ENCODE peak calls at places on chromosome 7, in six cellular contexts. One of them, this sample, is unnamed.

GRCh38 chr7:148492157-148492860 is 98.3 kb upstream of the C7orf33 start:
- DNase-seq in fibroblast of gingiva: no peak
- DNase-seq in stimulated activated CD8-positive, alpha-beta memory T cell treated with anti-CD3 and anti-CD28 coated beads, Interleukin-4, amount 100 ng/mL, for 48 hours: no peak
- DNase-seq in stimulated activated CD4-positive, alpha-beta T cell treated with anti-CD3 and anti-CD28 coated beads, Interleukin-2, amount 100 ng/mL, for 48 hours: no peak
- DNase-seq in NCI-H345: no peak
- DNase-seq in CD4-positive, alpha-beta memory T cell: no peak
- DNase-seq in this sample: no peak

GRCh38 chr7:28130277-28130676 is 50.3 kb downstream of the JAZF1 start:
- DNase-seq in fibroblast of gingiva: peak; percentile 68
- DNase-seq in stimulated activated CD8-positive, alpha-beta memory T cell treated with anti-CD3 and anti-CD28 coated beads, Interleukin-4, amount 100 ng/mL, for 48 hours: no peak
- DNase-seq in stimulated activated CD4-positive, alpha-beta T cell treated with anti-CD3 and anti-CD28 coated beads, Interleukin-2, amount 100 ng/mL, for 48 hours: no peak
- DNase-seq in NCI-H345: no peak
- DNase-seq in CD4-positive, alpha-beta memory T cell: no peak
- DNase-seq in this sample: no peak

GRCh38 chr7:119733480-119733879 is 539.5 kb upstream of the KCND2 start:
- DNase-seq in fibroblast of gingiva: no peak
- DNase-seq in stimulated activated CD8-positive, alpha-beta memory T cell treated with anti-CD3 and anti-CD28 coated beads, Interleukin-4, amount 100 ng/mL, for 48 hours: no peak
- DNase-seq in stimulated activated CD4-positive, alpha-beta T cell treated with anti-CD3 and anti-CD28 coated beads, Interleukin-2, amount 100 ng/mL, for 48 hours: no peak
- DNase-seq in NCI-H345: no peak
- DNase-seq in CD4-positive, alpha-beta memory T cell: no peak
- DNase-seq in this sample: no peak

GRCh38 chr7:55493416-55493815 is 78.9 kb downstream of the VOPP1 start:
- DNase-seq in fibroblast of gingiva: no peak
- DNase-seq in stimulated activated CD8-positive, alpha-beta memory T cell treated with anti-CD3 and anti-CD28 coated beads, Interleukin-4, amount 100 ng/mL, for 48 hours: no peak
- DNase-seq in stimulated activated CD4-positive, alpha-beta T cell treated with anti-CD3 and anti-CD28 coated beads, Interleukin-2, amount 100 ng/mL, for 48 hours: no peak
- DNase-seq in NCI-H345: no peak
- DNase-seq in CD4-positive, alpha-beta memory T cell: no peak
- DNase-seq in this sample: no peak

GRCh38 chr7:73699370-73700069 is 16.1 kb downstream of the BUD23 start:
- DNase-seq in fibroblast of gingiva: no peak
- DNase-seq in stimulated activated CD8-positive, alpha-beta memory T cell treated with anti-CD3 and anti-CD28 coated beads, Interleukin-4, amount 100 ng/mL, for 48 hours: no peak
- DNase-seq in stimulated activated CD4-positive, alpha-beta T cell treated with anti-CD3 and anti-CD28 coated beads, Interleukin-2, amount 100 ng/mL, for 48 hours: no peak
- DNase-seq in NCI-H345: no peak
- DNase-seq in CD4-positive, alpha-beta memory T cell: no peak
- DNase-seq in this sample: no peak

GRCh38 chr7:84144480-84144879 is 50.1 kb downstream of the SEMA3A start:
- DNase-seq in fibroblast of gingiva: peak; percentile 10
- DNase-seq in stimulated activated CD8-positive, alpha-beta memory T cell treated with anti-CD3 and anti-CD28 coated beads, Interleukin-4, amount 100 ng/mL, for 48 hours: no peak
- DNase-seq in stimulated activated CD4-positive, alpha-beta T cell treated with anti-CD3 and anti-CD28 coated beads, Interleukin-2, amount 100 ng/mL, for 48 hours: no peak
- DNase-seq in NCI-H345: no peak
- DNase-seq in CD4-positive, alpha-beta memory T cell: no peak
- DNase-seq in this sample: no peak

GRCh38 chr7:31058122-31058521 is 6.0 kb downstream of the ADCYAP1R1 start:
- DNase-seq in fibroblast of gingiva: no peak
- DNase-seq in stimulated activated CD8-positive, alpha-beta memory T cell treated with anti-CD3 and anti-CD28 coated beads, Interleukin-4, amount 100 ng/mL, for 48 hours: no peak
- DNase-seq in stimulated activated CD4-positive, alpha-beta T cell treated with anti-CD3 and anti-CD28 coated beads, Interleukin-2, amount 100 ng/mL, for 48 hours: no peak
- DNase-seq in NCI-H345: no peak
- DNase-seq in CD4-positive, alpha-beta memory T cell: no peak
- DNase-seq in this sample: no peak

GRCh38 chr7:102432476-102433318 is 678 bp upstream of the ORAI2 start:
- DNase-seq in fibroblast of gingiva: no peak
- DNase-seq in stimulated activated CD8-positive, alpha-beta memory T cell treated with anti-CD3 and anti-CD28 coated beads, Interleukin-4, amount 100 ng/mL, for 48 hours: peak; percentile 39
- DNase-seq in stimulated activated CD4-positive, alpha-beta T cell treated with anti-CD3 and anti-CD28 coated beads, Interleukin-2, amount 100 ng/mL, for 48 hours: no peak
- DNase-seq in NCI-H345: no peak
- DNase-seq in CD4-positive, alpha-beta memory T cell: peak; percentile 25
- DNase-seq in this sample: no peak

GRCh38 chr7:145957160-145957890 is 159.3 kb upstream of the CNTNAP2 start:
- DNase-seq in fibroblast of gingiva: peak; percentile 67
- DNase-seq in stimulated activated CD8-positive, alpha-beta memory T cell treated with anti-CD3 and anti-CD28 coated beads, Interleukin-4, amount 100 ng/mL, for 48 hours: no peak
- DNase-seq in stimulated activated CD4-positive, alpha-beta T cell treated with anti-CD3 and anti-CD28 coated beads, Interleukin-2, amount 100 ng/mL, for 48 hours: no peak
- DNase-seq in NCI-H345: no peak
- DNase-seq in CD4-positive, alpha-beta memory T cell: no peak
- DNase-seq in this sample: no peak

GRCh38 chr7:148242271-148242801 is 348.2 kb upstream of the C7orf33 start:
- DNase-seq in fibroblast of gingiva: peak; percentile 10
- DNase-seq in stimulated activated CD8-positive, alpha-beta memory T cell treated with anti-CD3 and anti-CD28 coated beads, Interleukin-4, amount 100 ng/mL, for 48 hours: no peak
- DNase-seq in stimulated activated CD4-positive, alpha-beta T cell treated with anti-CD3 and anti-CD28 coated beads, Interleukin-2, amount 100 ng/mL, for 48 hours: no peak
- DNase-seq in NCI-H345: peak; percentile 48
- DNase-seq in CD4-positive, alpha-beta memory T cell: no peak
- DNase-seq in this sample: no peak

GRCh38 chr7:143492043-143492471 is 14.4 kb downstream of the TAS2R41 start:
- DNase-seq in fibroblast of gingiva: peak; percentile 65
- DNase-seq in stimulated activated CD8-positive, alpha-beta memory T cell treated with anti-CD3 and anti-CD28 coated beads, Interleukin-4, amount 100 ng/mL, for 48 hours: no peak
- DNase-seq in stimulated activated CD4-positive, alpha-beta T cell treated with anti-CD3 and anti-CD28 coated beads, Interleukin-2, amount 100 ng/mL, for 48 hours: no peak
- DNase-seq in NCI-H345: no peak
- DNase-seq in CD4-positive, alpha-beta memory T cell: no peak
- DNase-seq in this sample: no peak

GRCh38 chr7:10221084-10221483 is 752.6 kb upstream of the PHF14 start:
- DNase-seq in fibroblast of gingiva: no peak
- DNase-seq in stimulated activated CD8-positive, alpha-beta memory T cell treated with anti-CD3 and anti-CD28 coated beads, Interleukin-4, amount 100 ng/mL, for 48 hours: no peak
- DNase-seq in stimulated activated CD4-positive, alpha-beta T cell treated with anti-CD3 and anti-CD28 coated beads, Interleukin-2, amount 100 ng/mL, for 48 hours: no peak
- DNase-seq in NCI-H345: no peak
- DNase-seq in CD4-positive, alpha-beta memory T cell: no peak
- DNase-seq in this sample: no peak

GRCh38 chr7:76310102-76310957 is 7.9 kb downstream of the HSPB1 start:
- DNase-seq in fibroblast of gingiva: peak; percentile 42
- DNase-seq in stimulated activated CD8-positive, alpha-beta memory T cell treated with anti-CD3 and anti-CD28 coated beads, Interleukin-4, amount 100 ng/mL, for 48 hours: no peak
- DNase-seq in stimulated activated CD4-positive, alpha-beta T cell treated with anti-CD3 and anti-CD28 coated beads, Interleukin-2, amount 100 ng/mL, for 48 hours: no peak
- DNase-seq in NCI-H345: peak; percentile 96
- DNase-seq in CD4-positive, alpha-beta memory T cell: no peak
- DNase-seq in this sample: no peak